ENCODE peak calls at places on chromosome 2, in five cellular contexts. One of them, this sample, is unnamed.

GRCh38 chr2:231482806-231483391 is 18.6 kb upstream of the NCL start:
- DNase-seq in small intestine: peak; percentile 63
- DNase-seq in aorta: peak; percentile 94
- DNase-seq in foreskin keratinocyte: peak; percentile 12
- DNase-seq in HEK293T: peak; percentile 89
- DNase-seq in this sample: peak; percentile 88

GRCh38 chr2:189674374-189675112 is at the start of gene ANKAR:
- DNase-seq in small intestine: peak; percentile 84
- DNase-seq in aorta: peak; percentile 97
- DNase-seq in foreskin keratinocyte: peak; percentile 52
- DNase-seq in HEK293T: no peak
- DNase-seq in this sample: peak; percentile 95

GRCh38 chr2:240919786-240920782 is 13.9 kb downstream of the CROCC2 start:
- DNase-seq in small intestine: no peak
- DNase-seq in aorta: peak; percentile 70
- DNase-seq in foreskin keratinocyte: no peak
- DNase-seq in HEK293T: no peak
- DNase-seq in this sample: peak; percentile 29

GRCh38 chr2:12716250-12717190 is at the start of gene TRIB2:
- DNase-seq in small intestine: peak; percentile 85
- DNase-seq in aorta: peak; percentile 94
- DNase-seq in foreskin keratinocyte: peak; percentile 64
- DNase-seq in HEK293T: peak; percentile 73
- DNase-seq in this sample: peak; percentile 94

GRCh38 chr2:3200420-3200939 is 177.1 kb downstream of the EIPR1 start:
- DNase-seq in small intestine: no peak
- DNase-seq in aorta: no peak
- DNase-seq in foreskin keratinocyte: no peak
- DNase-seq in HEK293T: no peak
- DNase-seq in this sample: peak; percentile 47

GRCh38 chr2:20424300-20425290 is 22.3 kb upstream of the RHOB start:
- DNase-seq in small intestine: no peak
- DNase-seq in aorta: no peak
- DNase-seq in foreskin keratinocyte: no peak
- DNase-seq in HEK293T: no peak
- DNase-seq in this sample: peak; percentile 76

GRCh38 chr2:1659951-1660565 is 84.3 kb downstream of the PXDN start:
- DNase-seq in small intestine: no peak
- DNase-seq in aorta: no peak
- DNase-seq in foreskin keratinocyte: no peak
- DNase-seq in HEK293T: no peak
- DNase-seq in this sample: peak; percentile 17

GRCh38 chr2:230042195-230042594 is 26.5 kb downstream of the SLC16A14 start:
- DNase-seq in small intestine: no peak
- DNase-seq in aorta: no peak
- DNase-seq in foreskin keratinocyte: no peak
- DNase-seq in HEK293T: no peak
- DNase-seq in this sample: no peak

GRCh38 chr2:41414486-41415230 is 633.2 kb upstream of the PKDCC start:
- DNase-seq in small intestine: peak; percentile 21
- DNase-seq in aorta: no peak
- DNase-seq in foreskin keratinocyte: peak; percentile 7
- DNase-seq in HEK293T: peak; percentile 57
- DNase-seq in this sample: peak; percentile 17

GRCh38 chr2:16069933-16070647 is 129.7 kb downstream of the MYCN start:
- DNase-seq in small intestine: no peak
- DNase-seq in aorta: no peak
- DNase-seq in foreskin keratinocyte: no peak
- DNase-seq in HEK293T: no peak
- DNase-seq in this sample: no peak

GRCh38 chr2:144357623-144358400 is 162.1 kb downstream of the ZEB2 start:
- DNase-seq in small intestine: no peak
- DNase-seq in aorta: no peak
- DNase-seq in foreskin keratinocyte: peak; percentile 93
- DNase-seq in HEK293T: no peak
- DNase-seq in this sample: no peak

GRCh38 chr2:197777823-197778407 is 7.2 kb downstream of the BOLL start:
- DNase-seq in small intestine: peak; percentile 31
- DNase-seq in aorta: no peak
- DNase-seq in foreskin keratinocyte: no peak
- DNase-seq in HEK293T: no peak
- DNase-seq in this sample: no peak

GRCh38 chr2:158153270-158154015 is 51.8 kb downstream of the UPP2 start:
- DNase-seq in small intestine: no peak
- DNase-seq in aorta: no peak
- DNase-seq in foreskin keratinocyte: no peak
- DNase-seq in HEK293T: no peak
- DNase-seq in this sample: no peak

GRCh38 chr2:227566012-227566411 is 32.7 kb upstream of the SCYGR2 start:
- DNase-seq in small intestine: no peak
- DNase-seq in aorta: no peak
- DNase-seq in foreskin keratinocyte: no peak
- DNase-seq in HEK293T: no peak
- DNase-seq in this sample: no peak

GRCh38 chr2:217086038-217086522 is 226.2 kb upstream of the TNP1 start:
- DNase-seq in small intestine: no peak
- DNase-seq in aorta: no peak
- DNase-seq in foreskin keratinocyte: no peak
- DNase-seq in HEK293T: no peak
- DNase-seq in this sample: no peak

GRCh38 chr2:137771064-137771463 is 193.2 kb upstream of the HNMT start:
- DNase-seq in small intestine: no peak
- DNase-seq in aorta: no peak
- DNase-seq in foreskin keratinocyte: no peak
- DNase-seq in HEK293T: no peak
- DNase-seq in this sample: no peak

GRCh38 chr2:48560546-48561209 is 30.7 kb downstream of the STON1 start:
- DNase-seq in small intestine: no peak
- DNase-seq in aorta: no peak
- DNase-seq in foreskin keratinocyte: no peak
- DNase-seq in HEK293T: no peak
- DNase-seq in this sample: no peak

GRCh38 chr2:190763901-190764514 is 115.1 kb downstream of the NAB1 start:
- DNase-seq in small intestine: no peak
- DNase-seq in aorta: no peak
- DNase-seq in foreskin keratinocyte: peak; percentile 54
- DNase-seq in HEK293T: no peak
- DNase-seq in this sample: no peak